ENCODE peak calls at places on chromosomes 12 and 14, in nine cellular contexts. L is naive thymus-derived CD4-positive, alpha-beta T cell; Q is spleen; N is uterus; U is effector memory CD4-positive, alpha-beta T cell; Y is right atrium auricular region; H is mammary epithelial cell; V is tibial nerve; I is PC-9. X is an unnamed sample. For H3K4me1, the result is how much of the 10 kb centered on the place peaks cover.

GRCh38 chr12:47343684-47344567 is 264.2 kb upstream of the AMIGO2 start:
- DNase-seq in I (no peak), Y (no peak), V (no peak), U (no peak), L (no peak), N (no peak), Q (no peak), H (peak), X (no peak)

GRCh38 chr12:32688786-32689185 is 9.7 kb downstream of the DNM1L start:
- DNase-seq in N (no peak), V (no peak), L (no peak), I (no peak), H (no peak), Q (no peak), Y (no peak), U (no peak), X (no peak)

GRCh38 chr14:70641548-70642312 is at the start of gene TTC9:
- DNase-seq in H (no peak), N (no peak), V (no peak), Q (peak), Y (no peak), L (no peak), I (no peak), U (peak), X (no peak)

GRCh38 chr12:100797246-100797645 is 2.7 kb downstream of the ANO4 start:
- DNase-seq in U (no peak), I (no peak), Q (no peak), H (no peak), V (no peak), L (no peak), Y (no peak), N (no peak), X (no peak)

GRCh38 chr14:93969082-93969828 is 7.1 kb downstream of the ASB2 start:
- DNase-seq in L (no peak), H (no peak), I (no peak), U (no peak), Q (peak), Y (no peak), V (no peak), N (no peak), X (no peak)

GRCh38 chr12:115259968-115260806 is 576.2 kb upstream of the TBX3 start:
- DNase-seq in Q (no peak), I (no peak), V (no peak), U (no peak), Y (no peak), H (no peak), N (no peak), L (no peak), X (no peak)

GRCh38 chr12:20367731-20368652 is at the start of gene PDE3A:
- DNase-seq in V (peak), H (peak), Y (peak), N (peak), I (no peak), L (no peak), Q (peak), U (no peak), X (no peak)

GRCh38 chr12:54022960-54023884 is 5.0 kb upstream of the HOXC6 start:
- DNase-seq in Q (peak), V (no peak), I (no peak), N (no peak), Y (no peak), L (no peak), H (no peak), U (no peak), X (no peak)

GRCh38 chr12:41189395-41190251 is 1.5 kb downstream of the PDZRN4 start:
- DNase-seq in L (no peak), Q (no peak), U (no peak), I (no peak), H (peak), Y (no peak), N (no peak), V (peak), X (no peak)

GRCh38 chr12:30753233-30753632 is 1.5 kb downstream of the CAPRIN2 start:
- DNase-seq in L (peak), U (no peak), Q (no peak), I (no peak), H (peak), N (no peak), Y (no peak), V (no peak), X (no peak)

GRCh38 chr14:32444262-32444661 is 115.2 kb downstream of the AKAP6 start:
- DNase-seq in H (no peak), U (no peak), Q (no peak), I (no peak), N (no peak), V (no peak), Y (no peak), L (no peak), X (no peak)

GRCh38 chr14:91155626-91156089 is 41.8 kb downstream of the DGLUCY start:
- DNase-seq in H (no peak), I (no peak), L (no peak), Q (no peak), V (no peak), U (no peak), Y (no peak), N (no peak), X (no peak)

GRCh38 chr12:6341439-6342139 is at the start of gene TNFRSF1A:
- DNase-seq in Q (peak), H (peak), Y (peak), L (peak), N (peak), I (peak), U (no peak), V (peak), X (no peak)

GRCh38 chr14:69711065-69711464 is 55.9 kb upstream of the SRSF5 start:
- DNase-seq in H (no peak), Y (no peak), L (no peak), I (no peak), N (peak), V (no peak), U (no peak), Q (no peak), X (no peak)

GRCh38 chr12:52715416-52715815 is 12.1 kb upstream of the KRT77 start:
- DNase-seq in U (no peak), V (no peak), H (peak), Y (no peak), I (no peak), L (no peak), N (no peak), Q (no peak), X (no peak)

GRCh38 chr12:47165934-47166333 is 86.2 kb upstream of the AMIGO2 start:
- DNase-seq in L (no peak), H (no peak), V (no peak), I (no peak), U (no peak), N (peak), Y (no peak), Q (no peak), X (no peak)

GRCh38 chr12:52691076-52691764 is 11.0 kb upstream of the KRT1 start:
- DNase-seq in Y (no peak), H (no peak), N (no peak), L (peak), Q (peak), I (no peak), U (peak), V (no peak), X (peak)

GRCh38 chr14:23055147-23055550 is 2.2 kb downstream of the CDH24 start:
- DNase-seq in H (no peak), U (no peak), N (no peak), Q (no peak), Y (no peak), I (no peak), V (no peak), L (no peak), X (no peak)

GRCh38 chr12:68234140-68234539 is 8.5 kb upstream of the IL26 start:
- DNase-seq in Q (no peak), H (no peak), L (no peak), Y (no peak), U (no peak), V (no peak), I (no peak), N (no peak), X (no peak)

GRCh38 chr12:20220339-20220738 is 148.0 kb upstream of the PDE3A start:
- DNase-seq in V (no peak), N (no peak), L (no peak), U (no peak), Q (no peak), H (no peak), Y (no peak), I (no peak), X (no peak)

GRCh38 chr14:77037338-77037782 is 8.9 kb upstream of the IRF2BPL start:
- DNase-seq in I (no peak), Q (no peak), Y (no peak), L (no peak), H (no peak), U (no peak), V (no peak), N (no peak), X (no peak)

GRCh38 chr12:113439606-113440030 is 17.4 kb downstream of the SDSL start:
- DNase-seq in N (no peak), Y (no peak), I (no peak), H (no peak), Q (no peak), L (no peak), V (no peak), U (no peak), X (no peak)

GRCh38 chr12:43893670-43894069 is 57.8 kb downstream of the TMEM117 start:
- DNase-seq in V (no peak), I (no peak), Y (no peak), Q (no peak), H (peak), L (no peak), U (no peak), N (no peak), X (no peak)

GRCh38 chr12:6957151-6957701 is 6.1 kb downstream of the PTPN6 start:
- DNase-seq in N (no peak), I (no peak), Y (no peak), U (no peak), V (no peak), L (no peak), Q (peak), H (no peak), X (no peak)

GRCh38 chr12:25135531-25136154 is 59.3 kb downstream of the DNAI7 start:
- DNase-seq in Q (no peak), L (no peak), N (no peak), V (no peak), Y (no peak), H (peak), I (peak), U (no peak), X (no peak)

GRCh38 chr12:126668538-126668937 is 1598.4 kb upstream of the TMEM132C start:
- DNase-seq in Y (no peak), L (no peak), I (peak), N (no peak), V (no peak), Q (no peak), U (no peak), H (peak), X (no peak)

GRCh38 chr12:73935817-73936216 is 601.8 kb upstream of the ATXN7L3B start:
- DNase-seq in Y (no peak), Q (no peak), V (no peak), U (no peak), I (no peak), L (no peak), N (no peak), H (peak), X (no peak)

GRCh38 chr14:105517096-105517495 is 9.3 kb upstream of the TMEM121 start:
- DNase-seq in N (no peak), Q (no peak), V (no peak), U (no peak), I (no peak), L (no peak), H (no peak), Y (no peak), X (no peak)

GRCh38 chr12:91139981-91140659 is 28.8 kb upstream of the LUM start:
- DNase-seq in Q (no peak), V (peak), U (no peak), Y (no peak), I (no peak), H (peak), N (no peak), L (no peak), X (no peak)

GRCh38 chr14:104333903-104334811 is 195.8 kb downstream of the KIF26A start:
- DNase-seq in V (no peak), U (no peak), I (no peak), H (no peak), L (no peak), N (no peak), Q (peak), Y (no peak), X (no peak)

GRCh38 chr12:42326466-42327226 is 679 bp downstream of the PPHLN1 start:
- DNase-seq in U (no peak), I (no peak), L (no peak), H (peak), Q (peak), Y (no peak), N (no peak), V (no peak), X (no peak)

GRCh38 chr14:71261206-71261605 is 353.9 kb downstream of the PCNX1 start:
- DNase-seq in L (no peak), I (no peak), H (no peak), N (no peak), Q (no peak), V (no peak), U (no peak), Y (no peak), X (no peak)

GRCh38 chr12:91551927-91552326 is 369.3 kb upstream of the DCN start:
- DNase-seq in Q (no peak), N (no peak), Y (no peak), L (no peak), H (no peak), U (no peak), V (peak), I (no peak), X (no peak)

GRCh38 chr12:50614167-50614762 is 109.5 kb downstream of the DIP2B start:
- DNase-seq in V (no peak), H (peak), N (no peak), U (no peak), Q (no peak), Y (no peak), I (peak), L (no peak), X (no peak)

GRCh38 chr12:3020399-3020798 is 56.8 kb upstream of the TSPAN9 start:
- DNase-seq in V (no peak), Y (no peak), Q (no peak), L (no peak), N (no peak), I (no peak), U (no peak), H (no peak), X (no peak)
- H3K4me1 ChIP-seq in V (under half), Y (under half), Q (under half), L (under half), N (under half), I (under half), U (under half), H (under half), X (under half)

GRCh38 chr12:132182206-132182710 is 38.0 kb downstream of the NOC4L start:
- DNase-seq in H (no peak), N (no peak), V (no peak), Q (peak), I (no peak), Y (no peak), L (no peak), U (no peak), X (no peak)

GRCh38 chr12:132182711-132183365 is 38.6 kb downstream of the NOC4L start:
- DNase-seq in H (no peak), I (no peak), N (no peak), V (no peak), L (no peak), U (no peak), Q (no peak), Y (no peak), X (no peak)

GRCh38 chr12:132180648-132181546 is 36.6 kb downstream of the NOC4L start:
- DNase-seq in V (no peak), Q (peak), N (no peak), H (no peak), U (no peak), L (no peak), Y (no peak), I (no peak), X (no peak)

GRCh38 chr12:132179431-132180362 is 35.4 kb downstream of the NOC4L start:
- DNase-seq in N (no peak), L (no peak), Y (no peak), U (no peak), H (no peak), Q (peak), V (no peak), I (no peak), X (no peak)

GRCh38 chr12:132181570-132182200 is 37.4 kb downstream of the NOC4L start:
- DNase-seq in N (no peak), L (no peak), I (no peak), Y (no peak), Q (peak), H (no peak), V (no peak), U (no peak), X (no peak)
- H3K27ac ChIP-seq in N (no peak), L (no peak), I (no peak), Y (no peak), Q (no peak), H (no peak), V (no peak), U (no peak), X (no peak)

DNA sequence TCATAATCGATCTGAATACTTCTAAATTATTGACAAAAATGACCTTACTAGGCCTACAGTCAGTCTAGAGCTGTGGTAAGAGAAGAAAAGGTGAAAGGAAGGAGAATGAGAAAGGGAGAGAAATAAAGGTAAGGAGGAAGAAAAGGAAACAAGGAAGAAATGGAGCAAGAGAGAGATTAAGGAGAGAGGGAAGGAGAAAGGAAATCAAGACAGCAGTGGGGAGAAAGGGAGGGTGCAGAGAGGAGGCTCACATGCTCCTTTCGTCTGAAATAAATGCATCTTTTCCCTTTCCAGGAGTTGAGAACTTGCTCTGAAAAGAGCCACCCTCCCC is 3.7 kb downstream of the RNASE9 start:
- DNase-seq in Y (no peak), Q (no peak), V (no peak), H (no peak), N (no peak), U (no peak), I (no peak), L (no peak), X (no peak)
- H3K4me3 ChIP-seq in Y (no peak), Q (no peak), V (no peak), H (no peak), N (no peak), U (no peak), I (no peak), L (no peak), X (no peak)

GRCh38 chr12:55926738-55927587 is 731 bp downstream of the PYM1 start:
- DNase-seq in Q (peak), I (peak), L (peak), H (peak), N (peak), V (peak), Y (peak), U (peak), X (peak)
- H3K4me1 ChIP-seq in Q (half or more), I (under half), L (under half), H (under half), N (under half), V (under half), Y (under half), U (under half), X (under half)

GRCh38 chr12:98402671-98403070 is 112.7 kb upstream of the TMPO start:
- DNase-seq in L (no peak), I (no peak), H (no peak), Y (no peak), N (no peak), Q (no peak), V (no peak), U (no peak), X (no peak)
- H3K27ac ChIP-seq in L (no peak), I (peak), H (no peak), Y (no peak), N (no peak), Q (no peak), V (no peak), U (no peak), X (no peak)

X was measured in CD8-positive, alpha-beta T cell.